ENCODE peak calls at places on chromosomes 12 and 14, in five cellular contexts. W is colonic mucosa, D is SK-N-SH, C is OCI-LY7, H is aorta. A is an unnamed sample.

GRCh38 chr14:103128631-103129300 is 5.5 kb downstream of the TNFAIP2 start:
- DNase-seq in W (no peak), D (peak; percentile 54), C (no peak), H (no peak), A (no peak)

GRCh38 chr14:29773990-29774389 is 153.7 kb downstream of the PRKD1 start:
- DNase-seq in C (no peak), D (no peak), W (no peak), H (no peak), A (no peak)

GRCh38 chr12:43951286-43951685 is 115.4 kb downstream of the TMEM117 start:
- DNase-seq in H (no peak), D (no peak), W (no peak), C (no peak), A (no peak)

GRCh38 chr12:129959889-129960288 is 56.1 kb upstream of the TMEM132D start:
- DNase-seq in W (no peak), H (no peak), D (no peak), C (no peak), A (no peak)

GRCh38 chr14:49240383-49240782 is 345.8 kb downstream of the RPS29 start:
- DNase-seq in W (no peak), C (no peak), D (no peak), H (no peak), A (no peak)

GRCh38 chr14:50501642-50502041 is 30.7 kb downstream of the MAP4K5 start:
- DNase-seq in H (no peak), W (no peak), C (no peak), D (no peak), A (peak; percentile 41)

GRCh38 chr14:23398348-23398747 is 9.7 kb downstream of the MYH6 start:
- DNase-seq in C (no peak), D (no peak), H (no peak), W (no peak), A (no peak)

GRCh38 chr14:105899071-105899641 is 372.8 kb downstream of the TMEM121 start:
- DNase-seq in W (no peak), C (no peak), H (peak; percentile 25), D (peak; percentile 70), A (no peak)

GRCh38 chr12:109422251-109422650 is 54.8 kb downstream of the KCTD10 start:
- DNase-seq in C (no peak), D (no peak), H (no peak), W (no peak), A (no peak)

GRCh38 chr12:103880299-103881142 is 39.5 kb upstream of the NT5DC3 start:
- DNase-seq in W (no peak), C (no peak), D (peak; percentile 17), H (no peak), A (no peak)

GRCh38 chr12:111467092-111467861 is 61.6 kb downstream of the SH2B3 start:
- DNase-seq in W (no peak), C (no peak), H (no peak), D (no peak), A (no peak)

GRCh38 chr12:52819731-52820510 is 6.0 kb upstream of the KRT4 start:
- DNase-seq in D (no peak), C (no peak), H (peak; percentile 5), W (no peak), A (no peak)

GRCh38 chr14:64931123-64931522 is 11.4 kb downstream of the GPX2 start:
- DNase-seq in C (no peak), H (no peak), D (no peak), W (no peak), A (no peak)

GRCh38 chr12:6582196-6582595 is 14.1 kb upstream of the NOP2 start:
- DNase-seq in W (no peak), C (no peak), H (no peak), D (peak; percentile 39), A (no peak)

GRCh38 chr12:93621986-93622385 is 49.5 kb downstream of the SOCS2 start:
- DNase-seq in H (no peak), C (no peak), W (no peak), D (no peak), A (no peak)

GRCh38 chr12:111685811-111686573 is at the start of the genes ACAD10 and BRAP:
- DNase-seq in D (peak; percentile 98), C (peak; percentile 97), W (peak; percentile 97), H (peak; percentile 96), A (peak; percentile 82)

GRCh38 chr12:132847363-132848356 is 19.0 kb upstream of the GOLGA3 start:
- DNase-seq in W (no peak), C (no peak), H (no peak), D (no peak), A (no peak)

GRCh38 chr14:36661506-36662257 is at the start of gene PAX9:
- DNase-seq in W (peak; percentile 90), C (peak; percentile 90), H (peak; percentile 76), D (peak; percentile 78), A (peak; percentile 39)

GRCh38 chr12:132194056-132194455 is 49.8 kb downstream of the NOC4L start:
- DNase-seq in W (no peak), H (no peak), C (peak; percentile 15), D (no peak), A (no peak)

GRCh38 chr12:101703487-101703886 is 6.0 kb downstream of the CHPT1 start:
- DNase-seq in D (no peak), W (no peak), H (no peak), C (no peak), A (no peak)

GRCh38 chr12:106736051-106736957 is 38.2 kb upstream of the RIC8B start:
- DNase-seq in C (peak; percentile 60), H (no peak), W (no peak), D (no peak), A (no peak)

DNA sequence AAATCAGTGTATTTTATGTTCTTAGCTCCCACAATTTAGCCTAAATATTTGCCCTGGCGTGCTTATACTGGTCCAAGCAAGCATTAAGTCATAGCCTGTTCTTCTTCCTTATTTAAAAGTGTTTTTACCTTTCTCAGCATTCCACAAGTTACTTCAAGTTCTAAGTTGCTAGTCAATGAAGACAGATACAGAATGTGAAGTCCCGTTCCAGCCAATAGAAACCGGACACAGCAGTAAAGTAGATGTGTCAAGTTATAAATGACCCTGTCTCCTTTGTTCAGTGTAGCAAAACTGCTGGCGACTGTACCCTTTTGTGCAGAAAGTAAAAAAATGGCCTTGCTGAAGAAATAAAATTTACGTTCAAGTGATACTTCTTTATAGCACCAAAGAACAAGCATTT is 3.9 kb downstream of the SNAPC1 start:
- DNase-seq in W (no peak), C (no peak), H (no peak), D (no peak), A (no peak)
- H3K4me3 ChIP-seq in W (no peak overlapping the region), C (no peak overlapping the region), H (no peak overlapping the region), D (no peak overlapping the region), A (no peak overlapping the region)

DNA sequence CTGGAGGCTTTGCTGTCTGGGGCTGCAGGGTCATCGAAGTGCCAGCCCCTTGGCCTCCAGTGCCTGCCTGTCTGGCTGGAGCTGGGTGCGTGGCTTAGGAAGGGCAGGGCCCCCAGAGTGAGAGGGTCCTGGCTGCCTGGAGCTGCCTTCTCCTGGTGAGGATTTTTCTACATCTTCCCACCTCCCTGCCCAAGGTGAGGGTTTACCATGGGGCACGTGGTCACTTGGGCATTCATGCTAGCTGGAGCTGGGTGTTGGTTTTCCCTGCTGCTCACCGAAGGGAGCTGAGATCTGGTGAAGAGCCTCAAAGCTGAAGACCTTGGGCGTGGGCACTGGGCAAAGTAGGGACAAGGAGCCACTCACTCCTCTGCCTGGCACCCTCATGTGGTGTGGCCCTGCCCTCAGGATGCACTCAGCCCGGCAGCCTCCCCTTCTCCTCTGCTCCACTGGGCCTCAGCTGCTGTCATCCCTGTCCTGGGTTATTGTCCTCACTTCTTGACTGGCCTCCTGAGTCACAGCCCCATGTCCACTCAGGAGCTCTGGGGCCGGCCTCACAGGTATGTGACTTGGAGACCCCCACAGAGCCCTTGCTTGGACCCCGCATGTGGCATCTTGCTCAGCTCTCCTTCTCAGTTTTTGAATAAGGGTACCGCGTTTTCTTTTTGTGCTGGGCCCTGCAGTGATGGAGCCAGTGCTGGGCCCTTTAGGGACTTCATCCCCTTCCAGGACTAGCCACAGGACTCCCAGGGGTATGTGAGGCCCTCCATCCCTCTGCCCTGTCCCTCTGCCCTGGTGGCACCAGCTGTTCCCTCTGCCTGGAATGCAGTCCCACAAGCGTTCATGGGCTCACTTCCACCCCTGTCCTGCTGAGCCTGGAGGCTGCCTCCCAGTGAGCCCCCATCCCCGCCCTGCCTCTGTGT is 1.6 kb downstream of the CEP170B start:
- DNase-seq in W (no peak), H (peak; percentile 49), D (no peak), C (no peak), A (no peak)
- H3K4me3 ChIP-seq in W (peak overlapping the region; percentile 68), H (peak overlapping the region; percentile 80), D (peak overlapping the region; percentile 63), C (no peak overlapping the region), A (peak overlapping the region; percentile 75)

GRCh38 chr12:30100736-30101135 is 317.0 kb upstream of the TMTC1 start:
- DNase-seq in H (no peak), C (no peak), W (no peak), D (no peak), A (no peak)

GRCh38 chr12:30110505-30110904 is 326.8 kb upstream of the TMTC1 start:
- DNase-seq in D (no peak), W (no peak), H (no peak), C (no peak), A (no peak)

GRCh38 chr12:30106204-30106603 is 322.5 kb upstream of the TMTC1 start:
- DNase-seq in D (no peak), H (no peak), W (no peak), C (no peak), A (no peak)

GRCh38 chr12:30108666-30109065 is 324.9 kb upstream of the TMTC1 start:
- DNase-seq in D (no peak), W (no peak), C (no peak), H (no peak), A (no peak)

DNA sequence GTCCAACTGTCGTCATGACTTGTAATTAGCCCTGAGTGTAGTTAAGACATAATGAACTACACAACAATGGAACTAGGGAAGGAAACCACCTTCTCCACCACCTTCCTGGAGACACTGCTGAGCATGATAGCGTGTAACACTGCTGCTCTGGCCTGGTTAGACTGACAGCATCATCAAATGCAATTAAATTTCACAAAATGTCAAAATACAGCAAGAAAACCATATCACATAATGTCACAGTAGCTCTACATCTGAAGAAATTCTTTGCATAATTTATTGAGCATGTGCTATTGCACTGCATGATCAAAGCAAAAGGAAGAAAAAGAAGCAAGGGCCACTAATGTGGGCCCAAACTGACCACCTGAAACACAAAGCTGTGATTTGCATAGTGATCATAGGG is 321.8 kb upstream of the TMTC1 start:
- DNase-seq in D (no peak), C (no peak), W (no peak), H (no peak), A (no peak)
- H3K4me3 ChIP-seq in D (no peak overlapping the region), C (no peak overlapping the region), W (no peak overlapping the region), H (no peak overlapping the region), A (no peak overlapping the region)

DNA sequence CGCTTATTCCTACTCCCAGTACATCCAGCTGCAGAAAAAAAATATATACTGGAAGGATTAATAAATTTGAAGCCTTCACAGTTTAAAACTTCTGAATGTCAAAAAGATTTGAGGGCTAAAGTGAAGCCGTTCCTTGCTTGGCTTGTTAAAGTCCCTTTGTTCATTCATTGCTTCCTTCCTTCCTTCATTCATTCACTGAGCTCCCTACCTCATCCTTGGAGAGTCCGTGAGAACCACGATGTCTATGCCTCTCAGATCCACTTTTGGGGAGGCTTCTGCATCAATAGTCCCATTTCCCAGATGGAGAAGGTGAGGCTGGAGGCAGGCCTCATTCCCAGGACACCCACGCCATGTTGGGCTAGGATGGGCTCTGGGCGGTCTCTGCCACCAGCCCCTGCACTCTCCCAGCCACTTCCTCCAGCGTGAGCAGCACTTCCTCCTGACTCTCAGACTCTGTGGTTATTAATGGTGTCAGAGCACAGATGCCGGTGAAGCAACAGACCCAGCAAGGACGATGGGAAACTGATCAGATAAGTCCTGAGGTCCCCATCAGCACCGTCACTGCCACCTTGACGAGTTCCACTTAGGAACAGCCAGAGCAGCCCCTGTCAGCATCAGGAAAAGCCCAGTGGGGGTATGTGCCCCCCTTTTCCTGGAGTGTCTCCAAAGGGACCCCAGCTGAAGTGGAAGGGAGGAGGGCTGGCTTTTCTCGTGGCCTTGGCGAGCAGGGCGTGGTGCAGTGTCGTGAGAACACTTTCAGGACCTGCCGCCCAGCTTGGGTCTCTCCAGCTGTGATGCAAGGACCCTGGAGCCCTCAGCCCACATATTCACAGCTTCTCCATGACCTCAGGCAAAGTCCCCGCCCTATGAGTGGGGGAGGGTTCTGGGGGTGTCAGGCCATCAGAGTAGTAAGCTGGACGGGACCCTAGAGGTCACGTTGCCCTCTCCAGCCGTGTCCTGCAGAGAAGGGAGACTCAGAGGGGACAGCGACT is 21.2 kb downstream of the ASB2 start:
- DNase-seq in D (peak; percentile 37), C (peak; percentile 79), H (no peak), W (no peak), A (no peak)
- H3K4me3 ChIP-seq in D (no peak overlapping the region), C (peak overlapping the region; percentile 67), H (no peak overlapping the region), W (no peak overlapping the region), A (no peak overlapping the region)